ENCODE peak calls at places on chromosome 19, in ten cellular contexts. P, B, H, E, D, A, M, N, T and R are unnamed samples.

GRCh38 chr19:43599635-43600295 is 3.4 kb downstream of the ZNF576 start:
- DNase-seq in B (no peak), M (no peak), D (no peak), E (no peak), A (no peak), P (no peak), T (no peak), N (no peak), H (no peak), R (no peak)

GRCh38 chr19:10114651-10115391 is 3.3 kb downstream of the P2RY11 start:
- DNase-seq in D (no peak), P (no peak), N (no peak), E (no peak), T (no peak), A (no peak), M (peak), H (no peak), B (no peak), R (no peak)

GRCh38 chr19:21328402-21328801 is 808 bp downstream of the ZNF708 start:
- DNase-seq in D (no peak), P (no peak), T (no peak), B (peak), A (no peak), E (no peak), M (no peak), N (no peak), H (no peak), R (no peak)

GRCh38 chr19:12364391-12365093 is 941 bp downstream of the ZNF442 start:
- DNase-seq in A (peak), E (peak), N (peak), D (peak), B (no peak), T (peak), P (peak), H (peak), M (no peak), R (peak)

GRCh38 chr19:49196527-49197240 is 39.1 kb downstream of the TRPM4 start:
- DNase-seq in B (no peak), N (no peak), E (no peak), M (no peak), D (peak), P (no peak), H (peak), T (peak), A (no peak), R (peak)

GRCh38 chr19:13538854-13539253 is 32.6 kb upstream of the CACNA1A start:
- DNase-seq in A (no peak), M (no peak), E (no peak), H (no peak), P (no peak), N (no peak), D (no peak), B (no peak), T (no peak), R (no peak)

GRCh38 chr19:21569497-21569870 is 64.1 kb downstream of the ZNF429 start:
- DNase-seq in M (no peak), N (no peak), P (no peak), H (peak), D (no peak), E (no peak), T (peak), B (no peak), A (no peak), R (no peak)

GRCh38 chr19:57648336-57649003 is 15.5 kb downstream of the ZNF211 start:
- DNase-seq in T (no peak), B (no peak), A (no peak), M (no peak), H (no peak), D (no peak), N (no peak), E (no peak), P (no peak), R (no peak)

GRCh38 chr19:37217533-37217854 is 520 bp upstream of the ZNF383 start:
- DNase-seq in M (no peak), E (no peak), B (no peak), H (no peak), A (no peak), D (no peak), T (no peak), N (no peak), P (no peak), R (no peak)

GRCh38 chr19:56976300-56976699 is 135.8 kb upstream of the PEG3 start:
- DNase-seq in T (no peak), M (no peak), E (no peak), H (no peak), N (no peak), A (no peak), B (peak), D (no peak), P (no peak), R (no peak)

GRCh38 chr19:16075430-16076153 is 703 bp upstream of the TPM4 start:
- DNase-seq in T (peak), B (no peak), D (peak), P (no peak), A (no peak), E (no peak), H (peak), M (no peak), N (no peak), R (no peak)

GRCh38 chr19:7679017-7679720 is 1.5 kb upstream of the TRAPPC5 start:
- DNase-seq in D (no peak), B (peak), A (no peak), M (peak), T (peak), H (peak), P (peak), N (no peak), E (no peak), R (no peak)

GRCh38 chr19:56066152-56067023 is 54.7 kb downstream of the ZNF787 start:
- DNase-seq in P (peak), A (peak), N (no peak), E (no peak), M (peak), H (peak), B (peak), D (peak), T (peak), R (peak)

GRCh38 chr19:58586131-58586765 is 13.1 kb upstream of the MZF1 start:
- DNase-seq in P (no peak), A (no peak), M (no peak), D (peak), H (no peak), N (no peak), T (no peak), E (no peak), B (no peak), R (no peak)

GRCh38 chr19:13579388-13580060 is 73.2 kb upstream of the CACNA1A start:
- DNase-seq in N (no peak), P (no peak), H (no peak), E (no peak), A (peak), D (no peak), T (no peak), M (no peak), B (no peak), R (no peak)

GRCh38 chr19:49847731-49848696 is 2.9 kb upstream of the PTOV1 start:
- DNase-seq in T (no peak), D (no peak), M (no peak), P (peak), N (no peak), A (peak), B (no peak), H (no peak), E (no peak), R (no peak)

GRCh38 chr19:7605490-7606222 is 10.0 kb downstream of the CAMSAP3 start:
- DNase-seq in P (peak), T (no peak), H (no peak), E (no peak), A (no peak), B (peak), M (peak), N (no peak), D (no peak), R (no peak)

GRCh38 chr19:47796785-47797184 is 7.6 kb downstream of the TPRX1 start:
- DNase-seq in D (no peak), H (no peak), E (no peak), P (no peak), M (no peak), T (no peak), B (no peak), N (no peak), A (no peak), R (no peak)

GRCh38 chr19:4547303-4548237 is 7.7 kb upstream of the LRG1 start:
- DNase-seq in N (no peak), M (peak), H (no peak), P (peak), A (no peak), T (no peak), E (no peak), D (no peak), B (no peak), R (no peak)

GRCh38 chr19:40231544-40232424 is 5.3 kb upstream of the CCNP start:
- DNase-seq in H (no peak), A (no peak), B (peak), N (no peak), M (no peak), E (no peak), P (no peak), T (peak), D (no peak), R (no peak)

GRCh38 chr19:12872941-12873890 is 8.0 kb downstream of the DNASE2 start:
- DNase-seq in D (no peak), M (peak), N (no peak), A (peak), E (no peak), H (peak), T (peak), P (peak), B (peak), R (no peak)

GRCh38 chr19:15640904-15641597 is 354 bp downstream of the CYP4F3 start:
- DNase-seq in M (peak), B (peak), P (no peak), H (peak), D (no peak), A (no peak), N (no peak), E (no peak), T (no peak), R (no peak)

GRCh38 chr19:14127929-14128509 is 8.4 kb downstream of the ASF1B start:
- DNase-seq in H (no peak), A (no peak), N (no peak), E (no peak), B (no peak), M (no peak), T (peak), D (no peak), P (peak), R (no peak)

GRCh38 chr19:16202320-16203255 is 4.9 kb downstream of the AP1M1 start:
- DNase-seq in M (no peak), A (no peak), H (no peak), E (no peak), D (peak), P (no peak), N (no peak), T (no peak), B (no peak), R (no peak)

GRCh38 chr19:44927746-44928145 is 13.3 kb downstream of the APOC1 start:
- DNase-seq in T (no peak), M (no peak), H (no peak), A (peak), N (no peak), E (no peak), P (no peak), B (no peak), D (no peak), R (no peak)

GRCh38 chr19:10871711-10872550 is 578 bp downstream of the CARM1 start:
- DNase-seq in D (peak), A (no peak), E (no peak), P (peak), H (peak), N (peak), T (peak), B (no peak), M (no peak), R (peak)

GRCh38 chr19:5686647-5687359 is 3.3 kb upstream of the RPL36 start:
- DNase-seq in E (peak), P (peak), T (peak), A (peak), B (peak), N (peak), H (peak), D (peak), M (peak), R (peak)

GRCh38 chr19:5686326-5686646 is 3.8 kb upstream of the RPL36 start:
- DNase-seq in B (no peak), A (no peak), M (no peak), N (no peak), H (no peak), D (no peak), E (no peak), P (no peak), T (no peak), R (no peak)

GRCh38 chr19:5690125-5690954 is at the start of gene RPL36:
- DNase-seq in M (peak), D (peak), B (peak), H (peak), A (peak), T (peak), N (peak), E (peak), P (peak), R (peak)

GRCh38 chr19:5684694-5685430 is 4.0 kb downstream of the HSD11B1L start:
- DNase-seq in A (no peak), P (no peak), E (no peak), T (peak), N (no peak), H (no peak), B (no peak), M (no peak), D (no peak), R (no peak)

DNA sequence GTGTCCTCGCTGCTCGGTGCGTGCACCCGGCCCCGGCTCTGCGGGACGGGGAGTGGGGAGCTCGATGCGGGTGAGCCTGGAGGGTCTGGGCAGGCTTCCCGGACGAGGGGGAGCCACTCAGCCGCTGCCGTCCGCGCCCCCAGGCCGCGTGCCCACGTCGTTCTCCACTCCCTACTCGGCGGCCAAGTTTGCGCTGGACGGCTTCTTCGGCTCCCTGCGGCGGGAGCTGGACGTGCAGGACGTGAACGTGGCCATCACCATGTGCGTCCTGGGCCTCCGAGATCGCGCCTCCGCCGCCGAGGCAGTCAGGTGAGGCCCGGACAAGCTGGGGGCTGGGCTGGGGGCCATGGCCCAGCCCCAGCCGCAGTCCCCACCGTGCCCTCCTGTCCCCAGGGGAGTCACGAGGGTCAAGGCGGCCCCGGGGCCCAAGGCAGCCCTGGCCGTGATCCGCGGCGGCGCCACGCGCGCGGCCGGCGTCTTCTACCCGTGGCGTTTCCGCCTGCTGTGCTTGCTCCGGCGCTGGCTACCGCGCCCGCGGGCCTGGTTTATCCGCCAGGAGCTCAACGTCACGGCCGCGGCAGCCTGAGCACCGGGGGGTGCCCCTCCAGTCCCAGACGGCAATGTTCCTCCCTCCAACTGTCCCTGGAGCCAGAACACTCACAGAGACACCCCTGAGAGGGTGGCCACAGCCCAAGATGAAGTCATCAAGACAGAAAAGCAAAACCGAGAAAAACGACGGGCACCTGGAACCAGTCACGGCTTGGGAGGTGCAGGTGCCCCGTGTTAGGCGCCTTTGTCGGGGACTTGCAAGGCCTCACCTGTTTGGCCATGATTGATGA is 2.5 kb upstream of the RPL36 start:
- DNase-seq in E (no peak), N (no peak), T (peak), D (peak), B (no peak), A (no peak), M (no peak), H (no peak), P (no peak), R (no peak)
- TF ChIP-seq POLR2A in E (no peak), N (no peak), T (no peak), D (no peak), B (no peak), A (no peak), M (no peak), H (no peak), P (no peak), R (no peak)

GRCh38 chr19:54390942-54391577 is 24.2 kb upstream of the TTYH1 start:
- DNase-seq in M (peak), E (no peak), N (no peak), H (peak), T (no peak), D (no peak), B (peak), A (peak), P (peak), R (peak)

GRCh38 chr19:54392078-54392477 is 23.2 kb upstream of the TTYH1 start:
- DNase-seq in B (no peak), D (no peak), A (no peak), T (no peak), H (no peak), N (no peak), P (no peak), M (no peak), E (no peak), R (no peak)

GRCh38 chr19:54389556-54389955 is 24.8 kb upstream of the LAIR1 start:
- DNase-seq in E (no peak), D (no peak), A (no peak), N (no peak), B (no peak), M (no peak), P (no peak), T (no peak), H (no peak), R (no peak)

GRCh38 chr19:54393381-54393780 is 21.9 kb upstream of the TTYH1 start:
- DNase-seq in D (no peak), T (no peak), P (no peak), E (no peak), B (no peak), H (no peak), M (no peak), N (no peak), A (no peak), R (no peak)

GRCh38 chr19:54391589-54392061 is 23.6 kb upstream of the TTYH1 start:
- DNase-seq in D (no peak), E (no peak), A (no peak), N (no peak), B (peak), T (no peak), H (no peak), M (peak), P (no peak), R (no peak)
- H3K4me3 ChIP-seq in D (no peak), E (no peak), A (no peak), N (no peak), B (no peak), T (no peak), H (no peak), M (no peak), P (no peak), R (no peak)

GRCh38 chr19:35328851-35329285 is at the start of gene CD22:
- DNase-seq in T (no peak), E (no peak), M (no peak), P (no peak), B (no peak), D (no peak), N (no peak), H (no peak), A (no peak), R (no peak)
- TF ChIP-seq POLR2A in T (no peak), E (no peak), M (no peak), P (no peak), B (no peak), D (no peak), N (no peak), H (peak), A (no peak), R (no peak)

GRCh38 chr19:19155495-19156219 is 14.4 kb downstream of the MEF2B start:
- DNase-seq in P (no peak), E (no peak), T (no peak), B (no peak), M (no peak), A (no peak), N (no peak), H (peak), D (no peak), R (no peak)
- H3K4me3 ChIP-seq in P (no peak), E (no peak), T (no peak), B (no peak), M (no peak), A (no peak), N (no peak), H (no peak), D (no peak), R (no peak)

GRCh38 chr19:54208784-54209057 is 8.1 kb downstream of the RPS9 start:
- DNase-seq in N (no peak), M (peak), T (no peak), E (no peak), D (no peak), B (no peak), A (no peak), P (no peak), H (no peak), R (no peak)

GRCh38 chr19:54211214-54211613 is 10.6 kb downstream of the RPS9 start:
- DNase-seq in A (no peak), B (no peak), N (no peak), T (no peak), D (no peak), M (no peak), P (no peak), H (no peak), E (no peak), R (no peak)

GRCh38 chr19:54209058-54209747 is 8.5 kb downstream of the RPS9 start:
- DNase-seq in E (no peak), A (no peak), P (no peak), H (no peak), B (no peak), T (no peak), D (no peak), M (peak), N (no peak), R (no peak)

GRCh38 chr19:54207908-54208783 is 7.5 kb downstream of the RPS9 start:
- DNase-seq in B (peak), H (peak), A (peak), D (peak), E (peak), T (peak), N (peak), P (peak), M (peak), R (no peak)

GRCh38 chr19:54209748-54210494 is 9.3 kb downstream of the RPS9 start:
- DNase-seq in D (peak), B (peak), P (peak), T (peak), E (peak), M (peak), H (peak), A (peak), N (peak), R (peak)
- TF ChIP-seq POLR2A in D (no peak), B (peak), P (peak), T (no peak), E (no peak), M (no peak), H (peak), A (peak), N (no peak), R (no peak)

GRCh38 chr19:30071871-30072270 is 129.8 kb downstream of the URI1 start:
- DNase-seq in A (no peak), M (no peak), N (no peak), E (no peak), D (peak), T (no peak), B (no peak), P (no peak), H (peak), R (peak)

GRCh38 chr19:30073152-30074000 is 131.3 kb downstream of the URI1 start:
- DNase-seq in D (peak), H (peak), A (no peak), N (peak), T (peak), M (no peak), P (no peak), E (no peak), B (no peak), R (no peak)

GRCh38 chr19:30076101-30076551 is 134.1 kb downstream of the URI1 start:
- DNase-seq in M (no peak), E (no peak), A (no peak), D (peak), H (no peak), T (no peak), N (no peak), B (no peak), P (no peak), R (no peak)

GRCh38 chr19:30074741-30075460 is 132.9 kb downstream of the URI1 start:
- DNase-seq in N (no peak), E (no peak), P (no peak), T (no peak), H (no peak), A (no peak), D (peak), B (no peak), M (no peak), R (no peak)

DNA sequence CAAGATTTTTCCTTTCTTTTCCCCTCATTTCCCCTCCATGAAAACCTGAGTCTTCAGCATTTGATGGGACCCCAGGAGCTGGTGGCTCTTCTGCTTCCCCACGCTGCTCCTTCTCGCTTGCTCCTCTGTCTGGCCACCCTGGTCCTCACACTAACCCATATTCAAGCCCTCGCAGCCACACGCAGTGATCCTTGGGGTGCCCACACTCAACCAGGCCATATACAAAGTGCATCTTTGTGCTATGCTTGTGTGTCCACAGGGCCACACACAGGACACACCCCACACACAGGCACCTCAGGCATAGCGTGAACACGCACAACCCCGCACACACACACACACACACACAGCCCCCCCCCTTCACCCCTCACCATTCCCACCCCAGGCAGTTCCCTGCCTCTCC is 132.1 kb downstream of the URI1 start:
- DNase-seq in N (no peak), H (no peak), M (no peak), A (no peak), E (no peak), T (no peak), B (no peak), P (no peak), D (peak), R (no peak)
- H3K4me3 ChIP-seq in N (no peak), H (no peak), M (no peak), A (no peak), E (no peak), T (no peak), B (no peak), P (no peak), D (no peak), R (no peak)